ENCODE peak calls at places on chromosomes 5 and 9, in nine cellular contexts. M, U, G, V, Q, L, X, P and Y are unnamed samples.

GRCh38 chr9:71876829-71877228 is 34.2 kb downstream of the ABHD17B start:
- DNase-seq in M (no peak), U (no peak), G (no peak), V (no peak), Q (no peak), L (no peak), X (no peak), P (no peak), Y (no peak)

GRCh38 chr5:170439944-170440269 is 50.7 kb upstream of the KCNMB1 start:
- DNase-seq in M (no peak), U (no peak), G (no peak), V (no peak), Q (no peak), L (no peak), X (no peak), P (no peak), Y (no peak)

GRCh38 chr5:56190500-56190899 is 42.6 kb downstream of the ANKRD55 start:
- DNase-seq in M (no peak), U (no peak), G (no peak), V (peak), Q (no peak), L (no peak), X (no peak), P (no peak), Y (no peak)

GRCh38 chr5:142015781-142016533 is 3.1 kb upstream of the GNPDA1 start:
- DNase-seq in M (no peak), U (no peak), G (no peak), V (peak), Q (no peak), L (peak), X (peak), P (peak), Y (no peak)

GRCh38 chr5:151313357-151313756 is 9.8 kb upstream of the SLC36A3 start:
- DNase-seq in M (no peak), U (no peak), G (no peak), V (no peak), Q (no peak), L (no peak), X (no peak), P (no peak), Y (no peak)

GRCh38 chr5:151146003-151146524 is 11.5 kb downstream of the ANXA6 start:
- DNase-seq in M (no peak), U (no peak), G (no peak), V (no peak), Q (no peak), L (no peak), X (no peak), P (no peak), Y (no peak)

GRCh38 chr9:133883356-133883755 is 108.8 kb downstream of the VAV2 start:
- DNase-seq in M (no peak), U (no peak), G (no peak), V (no peak), Q (no peak), L (no peak), X (no peak), P (no peak), Y (no peak)

GRCh38 chr5:97229688-97230285 is 46.7 kb upstream of the RIOK2 start:
- DNase-seq in M (no peak), U (no peak), G (no peak), V (peak), Q (no peak), L (no peak), X (no peak), P (no peak), Y (no peak)

GRCh38 chr9:27474350-27474749 is 49.7 kb upstream of the IFNK start:
- DNase-seq in M (no peak), U (no peak), G (no peak), V (no peak), Q (no peak), L (no peak), X (no peak), P (no peak), Y (no peak)

GRCh38 chr9:123194023-123194422 is 74.4 kb downstream of the STRBP start:
- DNase-seq in M (no peak), U (no peak), G (no peak), V (no peak), Q (no peak), L (no peak), X (no peak), P (no peak), Y (no peak)

GRCh38 chr9:69168709-69169217 is 5.3 kb upstream of the TJP2 start:
- DNase-seq in M (peak), U (no peak), G (peak), V (peak), Q (no peak), L (peak), X (no peak), P (no peak), Y (no peak)

GRCh38 chr5:169647566-169647965 is 10.5 kb downstream of the DOCK2 start:
- DNase-seq in M (peak), U (no peak), G (peak), V (no peak), Q (no peak), L (peak), X (no peak), P (no peak), Y (no peak)

GRCh38 chr5:109062669-109063068 is 315.0 kb downstream of the FER start:
- DNase-seq in M (no peak), U (no peak), G (no peak), V (peak), Q (no peak), L (no peak), X (no peak), P (no peak), Y (no peak)

GRCh38 chr5:38994329-38994927 is 79.8 kb downstream of the RICTOR start:
- DNase-seq in M (peak), U (no peak), G (no peak), V (peak), Q (no peak), L (no peak), X (peak), P (peak), Y (peak)

GRCh38 chr9:118829334-118829733 is 539.9 kb downstream of the BRINP1 start:
- DNase-seq in M (no peak), U (no peak), G (no peak), V (no peak), Q (no peak), L (no peak), X (peak), P (no peak), Y (no peak)

GRCh38 chr5:43193952-43194321 is 1.9 kb downstream of the NIM1K start:
- DNase-seq in M (no peak), U (no peak), G (no peak), V (no peak), Q (no peak), L (no peak), X (no peak), P (no peak), Y (no peak)

GRCh38 chr5:5542654-5543053 is 120.2 kb downstream of the ICE1 start:
- DNase-seq in M (no peak), U (no peak), G (no peak), V (no peak), Q (no peak), L (no peak), X (no peak), P (no peak), Y (no peak)

GRCh38 chr5:108681079-108681921 is 66.4 kb upstream of the FER start:
- DNase-seq in M (peak), U (no peak), G (peak), V (peak), Q (no peak), L (peak), X (peak), P (peak), Y (peak)

GRCh38 chr5:139808481-139809330 is 13.1 kb downstream of the PSD2 start:
- DNase-seq in M (no peak), U (peak), G (peak), V (peak), Q (peak), L (peak), X (no peak), P (peak), Y (peak)

GRCh38 chr9:35757527-35758275 is 3.6 kb upstream of the MSMP start:
- DNase-seq in M (no peak), U (no peak), G (no peak), V (no peak), Q (no peak), L (no peak), X (no peak), P (no peak), Y (no peak)

GRCh38 chr9:112839331-112839730 is 51.3 kb downstream of the SLC46A2 start:
- DNase-seq in M (no peak), U (no peak), G (no peak), V (no peak), Q (no peak), L (no peak), X (no peak), P (no peak), Y (no peak)

GRCh38 chr5:149618581-149619248 is 37.4 kb downstream of the ARHGEF37 start:
- DNase-seq in M (no peak), U (no peak), G (peak), V (peak), Q (peak), L (peak), X (no peak), P (peak), Y (peak)
- TF ChIP-seq CTCF in M (peak), U (peak), G (peak), V (peak), Q (peak), L (peak), X (peak), P (peak), Y (no peak)

GRCh38 chr9:108535526-108535925 is 320.3 kb downstream of the ACTL7B start:
- DNase-seq in M (no peak), U (no peak), G (no peak), V (peak), Q (no peak), L (peak), X (no peak), P (no peak), Y (peak)
- TF ChIP-seq CTCF in M (peak), U (peak), G (peak), V (peak), Q (peak), L (peak), X (peak), P (peak), Y (peak)

GRCh38 chr5:84255318-84255717 is 129.4 kb downstream of the EDIL3 start:
- DNase-seq in M (no peak), U (no peak), G (no peak), V (peak), Q (no peak), L (peak), X (no peak), P (peak), Y (no peak)
- TF ChIP-seq CTCF in M (no peak), U (no peak), G (peak), V (peak), Q (no peak), L (no peak), X (peak), P (no peak), Y (peak)

GRCh38 chr9:6907772-6908381 is 150.1 kb downstream of the KDM4C start:
- DNase-seq in M (no peak), U (no peak), G (no peak), V (peak), Q (no peak), L (peak), X (no peak), P (no peak), Y (peak)
- TF ChIP-seq CTCF in M (no peak), U (peak), G (peak), V (peak), Q (peak), L (peak), X (peak), P (peak), Y (peak)